ENCODE peak calls at places on chromosomes 13 and 19, in ten cellular contexts. U, N, R, H, F, X, P, D, J and K are unnamed samples.

GRCh38 chr13:79108914-79109643 is 297.0 kb downstream of the RBM26 start:
- DNase-seq in U (no peak), X (no peak), J (no peak), N (no peak), F (no peak), H (peak; percentile 16), D (no peak), R (no peak), P (no peak), K (no peak)

GRCh38 chr19:52296773-52297600 is at the start of gene ZNF480:
- DNase-seq in N (peak; percentile 94), D (peak; percentile 78), P (peak; percentile 73), H (peak; percentile 23), J (peak; percentile 88), U (peak; percentile 46), X (peak; percentile 76), F (peak; percentile 82), R (peak; percentile 68), K (peak; percentile 75)

GRCh38 chr19:33199441-33200265 is 5.5 kb downstream of the LRP3 start:
- DNase-seq in N (no peak), P (no peak), F (peak; percentile 13), D (peak; percentile 13), R (no peak), U (no peak), X (no peak), H (no peak), J (peak; percentile 14), K (no peak)

GRCh38 chr19:7881910-7882309 is 6.4 kb upstream of the LRRC8E start:
- DNase-seq in H (no peak), P (no peak), U (no peak), D (no peak), J (no peak), F (no peak), N (no peak), X (no peak), R (no peak), K (no peak)

GRCh38 chr13:98825659-98826058 is 73.2 kb upstream of the SLC15A1 start:
- DNase-seq in D (no peak), F (peak; percentile 22), R (no peak), N (no peak), X (no peak), J (no peak), U (no peak), P (no peak), H (no peak), K (no peak)

GRCh38 chr13:92573467-92574057 is 653.0 kb upstream of the GPC6 start:
- DNase-seq in N (no peak), J (peak; percentile 9), F (peak; percentile 70), R (peak; percentile 44), X (peak; percentile 50), D (peak; percentile 33), U (peak; percentile 38), P (peak; percentile 7), H (no peak), K (no peak)

GRCh38 chr13:27826379-27827353 is 34.4 kb downstream of the GSX1 start:
- DNase-seq in D (peak; percentile 74), J (peak; percentile 91), P (peak; percentile 81), N (peak; percentile 89), U (peak; percentile 72), H (peak; percentile 12), R (peak; percentile 66), X (peak; percentile 91), F (peak; percentile 90), K (peak; percentile 88)

GRCh38 chr19:12800873-12801465 is 631 bp downstream of the PRDX2 start:
- DNase-seq in P (no peak), N (peak; percentile 77), F (no peak), X (peak; percentile 45), R (peak; percentile 27), J (peak; percentile 47), H (no peak), D (no peak), U (no peak), K (no peak)

GRCh38 chr19:27758626-27759505 is 1454.1 kb downstream of the UQCRFS1 start:
- DNase-seq in J (no peak), P (no peak), H (no peak), F (no peak), U (no peak), D (no peak), R (no peak), X (no peak), N (no peak), K (no peak)

GRCh38 chr13:39461685-39462266 is 141.2 kb downstream of the LHFPL6 start:
- DNase-seq in J (peak; percentile 17), N (no peak), F (peak; percentile 39), H (no peak), P (peak; percentile 48), R (no peak), X (no peak), U (no peak), D (peak; percentile 19), K (no peak)

GRCh38 chr13:60754211-60754610 is 357.2 kb downstream of the TDRD3 start:
- DNase-seq in U (no peak), J (no peak), H (no peak), R (no peak), D (no peak), F (peak; percentile 94), N (no peak), X (no peak), P (no peak), K (no peak)

GRCh38 chr19:39996218-39996810 is 546 bp upstream of the ZNF546 start:
- DNase-seq in X (no peak), P (peak; percentile 70), F (no peak), D (peak; percentile 77), R (peak; percentile 27), J (peak; percentile 74), U (no peak), H (peak; percentile 17), N (no peak), K (no peak)

GRCh38 chr19:13160557-13160956 is 10.3 kb downstream of the IER2 start:
- DNase-seq in H (no peak), J (peak; percentile 83), P (peak; percentile 66), D (peak; percentile 53), U (no peak), X (no peak), N (no peak), F (no peak), R (no peak), K (no peak)

GRCh38 chr13:88183440-88183839 is 512.3 kb downstream of the SLITRK5 start:
- DNase-seq in U (no peak), N (no peak), P (no peak), J (no peak), F (no peak), D (no peak), H (no peak), R (no peak), X (no peak), K (no peak)

GRCh38 chr13:88189724-88190123 is 518.6 kb downstream of the SLITRK5 start:
- DNase-seq in H (no peak), P (no peak), U (no peak), D (no peak), X (no peak), J (no peak), N (no peak), R (no peak), F (no peak), K (no peak)

DNA sequence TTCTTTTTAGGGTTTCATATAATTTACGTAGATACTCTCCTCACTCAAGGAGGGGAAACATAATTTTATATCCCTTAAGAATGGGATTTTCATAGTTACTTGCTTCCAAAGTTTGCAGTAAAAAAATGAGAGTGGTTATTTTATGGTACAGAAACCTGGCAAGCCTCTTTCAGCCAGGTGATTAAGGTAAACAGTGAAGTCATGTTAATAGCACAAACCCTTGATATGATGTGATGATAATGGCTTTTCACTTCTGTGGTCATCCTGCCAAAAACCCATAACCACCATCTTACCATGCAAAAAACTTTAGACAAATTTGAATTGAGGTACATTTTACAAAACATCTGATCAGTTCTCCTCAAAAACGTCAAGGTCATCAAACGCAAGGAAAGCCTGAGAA is 517.8 kb downstream of the SLITRK5 start:
- DNase-seq in X (no peak), D (no peak), P (no peak), N (no peak), J (no peak), R (no peak), U (no peak), F (no peak), H (no peak), K (no peak)
- H3K9ac ChIP-seq in X (no peak overlapping the region), D (no peak overlapping the region), P (no peak overlapping the region), N (no peak overlapping the region), J (no peak overlapping the region), R (no peak overlapping the region), U (no peak overlapping the region), F (no peak overlapping the region), H (no peak overlapping the region), K (no peak overlapping the region)

GRCh38 chr13:62033932-62034331 is 618.3 kb upstream of the PCDH20 start:
- DNase-seq in P (no peak), U (no peak), N (no peak), H (no peak), X (no peak), R (no peak), J (no peak), D (no peak), F (no peak), K (no peak)
- H3K9ac ChIP-seq in P (no peak overlapping the region), U (no peak overlapping the region), N (no peak overlapping the region), H (no peak overlapping the region), X (no peak overlapping the region), R (no peak overlapping the region), J (no peak overlapping the region), D (no peak overlapping the region), F (no peak overlapping the region), K (no peak overlapping the region)

GRCh38 chr13:114145722-114146121 is 13.3 kb upstream of the RASA3 start:
- DNase-seq in P (no peak), F (no peak), N (no peak), J (no peak), D (no peak), R (no peak), U (no peak), H (no peak), X (no peak), K (no peak)

GRCh38 chr13:114146173-114146572 is 13.8 kb upstream of the RASA3 start:
- DNase-seq in F (no peak), U (no peak), R (no peak), N (peak; percentile 34), H (no peak), P (no peak), X (no peak), J (no peak), D (no peak), K (no peak)

GRCh38 chr13:114143806-114144605 is 11.6 kb upstream of the RASA3 start:
- DNase-seq in F (peak; percentile 71), N (peak; percentile 67), D (no peak), P (no peak), X (peak; percentile 74), H (no peak), J (no peak), U (no peak), R (peak; percentile 74), K (no peak)

GRCh38 chr13:114144606-114145244 is 12.3 kb upstream of the RASA3 start:
- DNase-seq in P (no peak), X (no peak), F (no peak), H (no peak), R (no peak), U (no peak), D (no peak), J (no peak), N (no peak), K (no peak)

GRCh38 chr13:114145256-114145655 is 12.8 kb upstream of the RASA3 start:
- DNase-seq in N (peak; percentile 35), R (no peak), X (no peak), J (no peak), U (no peak), D (no peak), H (no peak), P (no peak), F (no peak), K (no peak)
- H3K9ac ChIP-seq in N (no peak overlapping the region), R (no peak overlapping the region), X (no peak overlapping the region), J (no peak overlapping the region), U (no peak overlapping the region), D (no peak overlapping the region), H (no peak overlapping the region), P (no peak overlapping the region), F (no peak overlapping the region), K (no peak overlapping the region)

GRCh38 chr19:19457691-19458090 is 52.2 kb downstream of the GATAD2A start:
- DNase-seq in X (no peak), D (no peak), R (no peak), H (no peak), U (no peak), J (no peak), P (no peak), F (no peak), N (peak; percentile 29), K (no peak)
- H3K9ac ChIP-seq in X (no peak overlapping the region), D (no peak overlapping the region), R (no peak overlapping the region), H (no peak overlapping the region), U (no peak overlapping the region), J (no peak overlapping the region), P (no peak overlapping the region), F (no peak overlapping the region), N (no peak overlapping the region), K (no peak overlapping the region)